ENCODE peak calls at places on chromosome X, in seven cellular contexts. Z is stimulated activated CD4-positive, alpha-beta T cell treated with anti-CD3 and anti-CD28 coated beads, Interleukin-4, amount 100 ng/mL, for 48 hours; L is astrocyte of the spinal cord; S is aorta; G is activated T-helper 1 cell treated with anti-CD3 and anti-CD28 coated beads, Interleukin-2, amount 50 U/mL, for 16 hours; H is progenitor cell of endocrine pancreas; D is EL. F is an unnamed sample.

GRCh38 chrX:112672788-112673560 is 6.8 kb downstream of the LHFPL1 start:
- DNase-seq in L (no peak), G (no peak), H (no peak), D (no peak), Z (no peak), S (no peak), F (no peak)

GRCh38 chrX:23732704-23733103 is 10.4 kb downstream of the ACOT9 start:
- DNase-seq in D (no peak), Z (no peak), G (no peak), L (no peak), S (no peak), H (no peak), F (no peak)

GRCh38 chrX:153610834-153611209 is 11.9 kb upstream of the CCNQ start:
- DNase-seq in D (no peak), H (no peak), G (no peak), Z (no peak), S (no peak), L (no peak), F (no peak)

GRCh38 chrX:2962346-2962745 is 33.2 kb upstream of the ARSD start:
- DNase-seq in L (no peak), H (no peak), G (no peak), D (no peak), S (no peak), Z (no peak), F (no peak)

GRCh38 chrX:71191253-71191652 is 31.8 kb upstream of the GJB1 start:
- DNase-seq in G (no peak), Z (no peak), H (no peak), D (no peak), S (no peak), L (no peak), F (no peak)

GRCh38 chrX:29299689-29300088 is 712.4 kb downstream of the IL1RAPL1 start:
- DNase-seq in H (no peak), L (no peak), S (no peak), Z (no peak), G (no peak), D (no peak), F (no peak)

GRCh38 chrX:7985568-7985967 is 58.4 kb upstream of the PNPLA4 start:
- DNase-seq in G (no peak), H (no peak), L (peak), S (no peak), Z (no peak), D (peak), F (no peak)

GRCh38 chrX:154135458-154136229 is 8.4 kb upstream of the OPN1LW start:
- DNase-seq in D (no peak), G (no peak), S (no peak), Z (no peak), H (no peak), L (no peak), F (no peak)

GRCh38 chrX:2183193-2183725 is 317.5 kb downstream of the DHRSX start:
- DNase-seq in H (no peak), G (no peak), L (no peak), D (peak), S (no peak), Z (no peak), F (no peak)

GRCh38 chrX:9539611-9540387 is 74.9 kb downstream of the TBL1X start:
- DNase-seq in Z (no peak), H (no peak), G (no peak), L (no peak), D (no peak), S (no peak), F (no peak)

GRCh38 chrX:11733614-11734013 is 24.4 kb upstream of the MSL3 start:
- DNase-seq in Z (no peak), G (no peak), S (no peak), D (no peak), H (no peak), L (no peak), F (no peak)

GRCh38 chrX:97326456-97326855 is 442.7 kb downstream of the RPA4 start:
- DNase-seq in D (no peak), Z (no peak), L (peak), H (no peak), G (no peak), S (no peak), F (no peak)

GRCh38 chrX:151082077-151082948 is 94.1 kb upstream of the GPR50 start:
- DNase-seq in D (peak), H (peak), G (peak), Z (peak), L (peak), S (peak), F (peak)

GRCh38 chrX:44246826-44247225 is 96.6 kb downstream of the EFHC2 start:
- DNase-seq in L (no peak), Z (no peak), D (no peak), G (no peak), S (no peak), H (no peak), F (no peak)

GRCh38 chrX:22818061-22818460 is 181.7 kb upstream of the DDX53 start:
- DNase-seq in S (no peak), Z (no peak), L (peak), G (no peak), D (peak), H (no peak), F (no peak)

GRCh38 chrX:11180571-11180970 is 69.4 kb downstream of the HCCS start:
- DNase-seq in D (no peak), L (no peak), S (no peak), H (no peak), G (no peak), Z (no peak), F (no peak)

GRCh38 chrX:151543706-151544105 is 19.8 kb upstream of the PASD1 start:
- DNase-seq in D (peak), Z (no peak), G (no peak), L (no peak), H (no peak), S (no peak), F (no peak)

GRCh38 chrX:103756736-103757135 is 19.9 kb upstream of the PLP1 start:
- DNase-seq in G (no peak), L (no peak), D (no peak), H (no peak), S (no peak), Z (no peak), F (no peak)

GRCh38 chrX:106999002-106999975 is 723 bp downstream of the MORC4 start:
- DNase-seq in S (peak), L (peak), H (no peak), G (peak), Z (peak), D (peak), F (peak)

GRCh38 chrX:49762175-49762704 is 66.5 kb upstream of the PAGE1 start:
- DNase-seq in H (no peak), S (no peak), D (no peak), G (no peak), Z (no peak), L (no peak), F (no peak)

GRCh38 chrX:41822917-41823316 is 98.9 kb downstream of the GPR82 start:
- DNase-seq in Z (no peak), G (no peak), L (no peak), D (no peak), S (no peak), H (no peak), F (no peak)

GRCh38 chrX:112746812-112747630 is 67.3 kb upstream of the LHFPL1 start:
- DNase-seq in S (no peak), L (no peak), G (no peak), D (no peak), Z (no peak), H (no peak), F (no peak)

GRCh38 chrX:53481816-53482485 is 47.8 kb upstream of the HSD17B10 start:
- DNase-seq in L (peak), S (no peak), Z (peak), G (peak), H (peak), D (peak), F (no peak)

GRCh38 chrX:39730671-39731389 is 366.9 kb downstream of the BCOR start:
- DNase-seq in L (peak), H (no peak), D (peak), G (peak), Z (peak), S (peak), F (peak)

GRCh38 chrX:79147477-79147876 is 3.0 kb downstream of the GPR174 start:
- DNase-seq in S (no peak), Z (no peak), D (no peak), G (no peak), H (no peak), L (no peak), F (no peak)

GRCh38 chrX:31219174-31219573 is 147.3 kb upstream of the FTHL17 start:
- DNase-seq in G (no peak), S (no peak), H (no peak), D (no peak), Z (no peak), L (no peak), F (no peak)

GRCh38 chrX:11786862-11787261 is 28.8 kb downstream of the MSL3 start:
- DNase-seq in H (no peak), S (no peak), Z (no peak), G (no peak), D (no peak), L (no peak), F (no peak)

GRCh38 chrX:88903989-88904718 is 157.1 kb downstream of the CPXCR1 start:
- DNase-seq in H (no peak), G (no peak), Z (no peak), D (no peak), S (no peak), L (no peak), F (no peak)

GRCh38 chrX:23844502-23845138 is 61.6 kb downstream of the SAT1 start:
- DNase-seq in Z (no peak), G (no peak), H (no peak), S (no peak), D (no peak), L (no peak), F (no peak)

GRCh38 chrX:118189628-118190027 is 73.0 kb upstream of the KLHL13 start:
- DNase-seq in G (no peak), D (no peak), S (no peak), L (no peak), H (no peak), Z (no peak), F (no peak)

GRCh38 chrX:19864736-19865135 is 22.7 kb downstream of the SH3KBP1 start:
- DNase-seq in S (no peak), Z (no peak), H (no peak), D (no peak), G (no peak), L (no peak), F (no peak)

GRCh38 chrX:33840176-33840575 is 291.9 kb downstream of the FAM47A start:
- DNase-seq in S (no peak), L (no peak), Z (no peak), G (no peak), H (no peak), D (no peak), F (no peak)

GRCh38 chrX:2705036-2705435 is 13.9 kb downstream of the CD99 start:
- DNase-seq in G (no peak), L (peak), D (no peak), H (no peak), Z (no peak), S (no peak), F (peak)

GRCh38 chrX:2450681-2451080 is 50.1 kb downstream of the DHRSX start:
- DNase-seq in S (no peak), G (no peak), D (no peak), H (no peak), L (no peak), Z (no peak), F (no peak)

GRCh38 chrX:44874481-44875184 is 1.6 kb downstream of the KDM6A start:
- DNase-seq in D (peak), S (no peak), G (peak), Z (peak), L (peak), H (no peak), F (no peak)

F was measured in left ventricle myocardium inferior.